ENCODE peak calls at places on chromosomes 12 and 14, in seven cellular contexts. L, Y, X, R, N, U and A are unnamed samples.

GRCh38 chr12:121711925-121712461 is 559 bp upstream of the TMEM120B start:
- DNase-seq in Y (peak), L (no peak), N (peak), X (no peak), U (no peak), R (no peak), A (peak)

GRCh38 chr12:111216387-111217159 is 152.3 kb downstream of the PHETA1 start:
- DNase-seq in X (no peak), U (no peak), L (no peak), R (no peak), Y (no peak), N (no peak), A (no peak)

GRCh38 chr12:117168976-117169375 is 21.3 kb downstream of the FBXO21 start:
- DNase-seq in Y (no peak), L (no peak), N (no peak), U (no peak), R (no peak), X (no peak), A (no peak)

GRCh38 chr12:98503343-98503592 is 12.1 kb upstream of the TMPO start:
- DNase-seq in L (peak), X (peak), N (peak), R (peak), Y (peak), U (peak), A (peak)

GRCh38 chr12:57086951-57087688 is 1.8 kb upstream of the NAB2 start:
- DNase-seq in L (no peak), R (peak), U (peak), X (peak), N (peak), Y (peak), A (peak)

GRCh38 chr14:22640192-22640591 is 4.0 kb downstream of the OR6J1 start:
- DNase-seq in X (no peak), R (no peak), L (no peak), N (no peak), Y (no peak), U (no peak), A (no peak)

GRCh38 chr14:91870001-91870400 is 2.7 kb upstream of the TC2N start:
- DNase-seq in R (peak), Y (peak), L (no peak), X (peak), N (no peak), U (no peak), A (no peak)

GRCh38 chr14:94394594-94395305 is 6.3 kb upstream of the SERPINA1 start:
- DNase-seq in R (no peak), U (no peak), L (no peak), X (no peak), N (peak), Y (no peak), A (peak)

GRCh38 chr12:64082866-64083268 is 139.2 kb downstream of the KICS2 start:
- DNase-seq in L (peak), R (no peak), Y (no peak), X (no peak), U (no peak), N (no peak), A (peak)

GRCh38 chr12:110776410-110776809 is 33.7 kb upstream of the PPP1CC start:
- DNase-seq in R (no peak), N (no peak), X (peak), L (no peak), U (no peak), Y (no peak), A (no peak)